ENCODE peak calls at places on chromosomes 16 and 17, in nine cellular contexts. One of them, this sample, is unnamed.

GRCh38 chr17:43020789-43021738 is 1.1 kb downstream of the VAT1 start:
- DNase-seq in KG1: no peak
- DNase-seq in NCI-H524: no peak
- DNase-seq in CD8-positive, alpha-beta T cell: peak; percentile 56
- DNase-seq in MG63: peak; percentile 95
- DNase-seq in NCI-H2081: peak; percentile 51
- DNase-seq in effector CD8-positive, alpha-beta T cell: peak; percentile 17
- DNase-seq in T-helper 9 cell: peak; percentile 27
- DNase-seq in T-helper 1 cell: peak; percentile 22
- DNase-seq in this sample: no peak

GRCh38 chr16:89707695-89708094 is 6.2 kb upstream of the SPATA2L start:
- DNase-seq in KG1: no peak
- DNase-seq in NCI-H524: no peak
- DNase-seq in CD8-positive, alpha-beta T cell: no peak
- DNase-seq in MG63: no peak
- DNase-seq in NCI-H2081: no peak
- DNase-seq in effector CD8-positive, alpha-beta T cell: no peak
- DNase-seq in T-helper 9 cell: no peak
- DNase-seq in T-helper 1 cell: no peak
- DNase-seq in this sample: no peak

GRCh38 chr16:2025878-2026460 is 733 bp upstream of the NHERF2 start:
- DNase-seq in KG1: no peak
- DNase-seq in NCI-H524: no peak
- DNase-seq in CD8-positive, alpha-beta T cell: no peak
- DNase-seq in MG63: no peak
- DNase-seq in NCI-H2081: no peak
- DNase-seq in effector CD8-positive, alpha-beta T cell: no peak
- DNase-seq in T-helper 9 cell: no peak
- DNase-seq in T-helper 1 cell: no peak
- DNase-seq in this sample: no peak

GRCh38 chr17:3678095-3678820 is 9.6 kb downstream of the EMC6 start:
- DNase-seq in KG1: no peak
- DNase-seq in NCI-H524: no peak
- DNase-seq in CD8-positive, alpha-beta T cell: no peak
- DNase-seq in MG63: peak; percentile 32
- DNase-seq in NCI-H2081: no peak
- DNase-seq in effector CD8-positive, alpha-beta T cell: no peak
- DNase-seq in T-helper 9 cell: no peak
- DNase-seq in T-helper 1 cell: no peak
- DNase-seq in this sample: no peak

GRCh38 chr16:27335349-27336052 is 21.7 kb downstream of the IL4R start:
- DNase-seq in KG1: no peak
- DNase-seq in NCI-H524: no peak
- DNase-seq in CD8-positive, alpha-beta T cell: no peak
- DNase-seq in MG63: no peak
- DNase-seq in NCI-H2081: no peak
- DNase-seq in effector CD8-positive, alpha-beta T cell: no peak
- DNase-seq in T-helper 9 cell: no peak
- DNase-seq in T-helper 1 cell: no peak
- DNase-seq in this sample: no peak

GRCh38 chr17:2406903-2407790 is 6.3 kb upstream of the MNT start:
- DNase-seq in KG1: no peak
- DNase-seq in NCI-H524: no peak
- DNase-seq in CD8-positive, alpha-beta T cell: no peak
- DNase-seq in MG63: peak; percentile 82
- DNase-seq in NCI-H2081: no peak
- DNase-seq in effector CD8-positive, alpha-beta T cell: no peak
- DNase-seq in T-helper 9 cell: no peak
- DNase-seq in T-helper 1 cell: no peak
- DNase-seq in this sample: no peak

GRCh38 chr17:6914711-6915110 is 81.1 kb upstream of the ALOX12 start:
- DNase-seq in KG1: no peak
- DNase-seq in NCI-H524: no peak
- DNase-seq in CD8-positive, alpha-beta T cell: no peak
- DNase-seq in MG63: peak; percentile 5
- DNase-seq in NCI-H2081: no peak
- DNase-seq in effector CD8-positive, alpha-beta T cell: no peak
- DNase-seq in T-helper 9 cell: no peak
- DNase-seq in T-helper 1 cell: no peak
- DNase-seq in this sample: no peak

GRCh38 chr17:83067718-83068261 is 11.6 kb upstream of the METRNL start:
- DNase-seq in KG1: no peak
- DNase-seq in NCI-H524: no peak
- DNase-seq in CD8-positive, alpha-beta T cell: no peak
- DNase-seq in MG63: no peak
- DNase-seq in NCI-H2081: no peak
- DNase-seq in effector CD8-positive, alpha-beta T cell: no peak
- DNase-seq in T-helper 9 cell: no peak
- DNase-seq in T-helper 1 cell: no peak
- DNase-seq in this sample: no peak

GRCh38 chr17:55451203-55451641 is 29.6 kb upstream of the MMD start:
- DNase-seq in KG1: no peak
- DNase-seq in NCI-H524: no peak
- DNase-seq in CD8-positive, alpha-beta T cell: no peak
- DNase-seq in MG63: no peak
- DNase-seq in NCI-H2081: no peak
- DNase-seq in effector CD8-positive, alpha-beta T cell: no peak
- DNase-seq in T-helper 9 cell: no peak
- DNase-seq in T-helper 1 cell: no peak
- DNase-seq in this sample: no peak

GRCh38 chr17:72590382-72590781 is 469.6 kb downstream of the SOX9 start:
- DNase-seq in KG1: no peak
- DNase-seq in NCI-H524: no peak
- DNase-seq in CD8-positive, alpha-beta T cell: no peak
- DNase-seq in MG63: peak; percentile 49
- DNase-seq in NCI-H2081: peak; percentile 30
- DNase-seq in effector CD8-positive, alpha-beta T cell: no peak
- DNase-seq in T-helper 9 cell: no peak
- DNase-seq in T-helper 1 cell: no peak
- DNase-seq in this sample: no peak

GRCh38 chr16:17448640-17449638 is 21.8 kb downstream of the XYLT1 start:
- DNase-seq in KG1: no peak
- DNase-seq in NCI-H524: no peak
- DNase-seq in CD8-positive, alpha-beta T cell: peak; percentile 60
- DNase-seq in MG63: no peak
- DNase-seq in NCI-H2081: no peak
- DNase-seq in effector CD8-positive, alpha-beta T cell: no peak
- DNase-seq in T-helper 9 cell: peak; percentile 5
- DNase-seq in T-helper 1 cell: no peak
- DNase-seq in this sample: no peak

GRCh38 chr16:28010671-28011070 is 52.8 kb downstream of the GSG1L start:
- DNase-seq in KG1: no peak
- DNase-seq in NCI-H524: no peak
- DNase-seq in CD8-positive, alpha-beta T cell: no peak
- DNase-seq in MG63: peak; percentile 74
- DNase-seq in NCI-H2081: no peak
- DNase-seq in effector CD8-positive, alpha-beta T cell: no peak
- DNase-seq in T-helper 9 cell: no peak
- DNase-seq in T-helper 1 cell: no peak
- DNase-seq in this sample: no peak

GRCh38 chr16:11133344-11133921 is 122.6 kb downstream of the SOCS1 start:
- DNase-seq in KG1: no peak
- DNase-seq in NCI-H524: no peak
- DNase-seq in CD8-positive, alpha-beta T cell: no peak
- DNase-seq in MG63: peak; percentile 92
- DNase-seq in NCI-H2081: no peak
- DNase-seq in effector CD8-positive, alpha-beta T cell: no peak
- DNase-seq in T-helper 9 cell: no peak
- DNase-seq in T-helper 1 cell: no peak
- DNase-seq in this sample: no peak

GRCh38 chr16:2032285-2033056 is 5.8 kb downstream of the NHERF2 start:
- DNase-seq in KG1: no peak
- DNase-seq in NCI-H524: no peak
- DNase-seq in CD8-positive, alpha-beta T cell: no peak
- DNase-seq in MG63: no peak
- DNase-seq in NCI-H2081: no peak
- DNase-seq in effector CD8-positive, alpha-beta T cell: no peak
- DNase-seq in T-helper 9 cell: no peak
- DNase-seq in T-helper 1 cell: no peak
- DNase-seq in this sample: no peak

GRCh38 chr16:15966420-15967222 is 17.2 kb downstream of the ABCC1 start:
- DNase-seq in KG1: no peak
- DNase-seq in NCI-H524: no peak
- DNase-seq in CD8-positive, alpha-beta T cell: no peak
- DNase-seq in MG63: peak; percentile 88
- DNase-seq in NCI-H2081: no peak
- DNase-seq in effector CD8-positive, alpha-beta T cell: no peak
- DNase-seq in T-helper 9 cell: no peak
- DNase-seq in T-helper 1 cell: no peak
- DNase-seq in this sample: no peak

GRCh38 chr16:16014329-16015224 is 65.2 kb downstream of the ABCC1 start:
- DNase-seq in KG1: no peak
- DNase-seq in NCI-H524: no peak
- DNase-seq in CD8-positive, alpha-beta T cell: no peak
- DNase-seq in MG63: peak; percentile 25
- DNase-seq in NCI-H2081: peak; percentile 20
- DNase-seq in effector CD8-positive, alpha-beta T cell: no peak
- DNase-seq in T-helper 9 cell: no peak
- DNase-seq in T-helper 1 cell: no peak
- DNase-seq in this sample: peak; percentile 4

GRCh38 chr16:9761870-9762269 is 420.4 kb downstream of the GRIN2A start:
- DNase-seq in KG1: no peak
- DNase-seq in NCI-H524: no peak
- DNase-seq in CD8-positive, alpha-beta T cell: no peak
- DNase-seq in MG63: no peak
- DNase-seq in NCI-H2081: no peak
- DNase-seq in effector CD8-positive, alpha-beta T cell: no peak
- DNase-seq in T-helper 9 cell: no peak
- DNase-seq in T-helper 1 cell: no peak
- DNase-seq in this sample: no peak

GRCh38 chr17:81097943-81098308 is 63.0 kb downstream of the BAIAP2 start:
- DNase-seq in KG1: no peak
- DNase-seq in NCI-H524: no peak
- DNase-seq in CD8-positive, alpha-beta T cell: no peak
- DNase-seq in MG63: peak; percentile 28
- DNase-seq in NCI-H2081: no peak
- DNase-seq in effector CD8-positive, alpha-beta T cell: no peak
- DNase-seq in T-helper 9 cell: no peak
- DNase-seq in T-helper 1 cell: no peak
- DNase-seq in this sample: no peak

GRCh38 chr16:25109643-25110042 is 1.9 kb upstream of the LCMT1 start:
- DNase-seq in KG1: no peak
- DNase-seq in NCI-H524: no peak
- DNase-seq in CD8-positive, alpha-beta T cell: no peak
- DNase-seq in MG63: peak; percentile 93
- DNase-seq in NCI-H2081: no peak
- DNase-seq in effector CD8-positive, alpha-beta T cell: no peak
- DNase-seq in T-helper 9 cell: no peak
- DNase-seq in T-helper 1 cell: no peak
- DNase-seq in this sample: no peak

GRCh38 chr17:39236981-39237441 is 11.3 kb upstream of the STAC2 start:
- DNase-seq in KG1: no peak
- DNase-seq in NCI-H524: no peak
- DNase-seq in CD8-positive, alpha-beta T cell: no peak
- DNase-seq in MG63: no peak
- DNase-seq in NCI-H2081: peak; percentile 92
- DNase-seq in effector CD8-positive, alpha-beta T cell: no peak
- DNase-seq in T-helper 9 cell: no peak
- DNase-seq in T-helper 1 cell: no peak
- DNase-seq in this sample: no peak

GRCh38 chr17:2694381-2695242 is 17.0 kb downstream of the CLUH start:
- DNase-seq in KG1: no peak
- DNase-seq in NCI-H524: no peak
- DNase-seq in CD8-positive, alpha-beta T cell: peak; percentile 34
- DNase-seq in MG63: no peak
- DNase-seq in NCI-H2081: no peak
- DNase-seq in effector CD8-positive, alpha-beta T cell: no peak
- DNase-seq in T-helper 9 cell: no peak
- DNase-seq in T-helper 1 cell: no peak
- DNase-seq in this sample: no peak

GRCh38 chr17:52157603-52158449 is 688 bp downstream of the CA10 start:
- DNase-seq in KG1: no peak
- DNase-seq in NCI-H524: no peak
- DNase-seq in CD8-positive, alpha-beta T cell: no peak
- DNase-seq in MG63: no peak
- DNase-seq in NCI-H2081: no peak
- DNase-seq in effector CD8-positive, alpha-beta T cell: no peak
- DNase-seq in T-helper 9 cell: no peak
- DNase-seq in T-helper 1 cell: no peak
- DNase-seq in this sample: no peak

GRCh38 chr16:85733155-85733838 is 17.6 kb downstream of the C16orf74 start:
- DNase-seq in KG1: no peak
- DNase-seq in NCI-H524: no peak
- DNase-seq in CD8-positive, alpha-beta T cell: no peak
- DNase-seq in MG63: no peak
- DNase-seq in NCI-H2081: no peak
- DNase-seq in effector CD8-positive, alpha-beta T cell: no peak
- DNase-seq in T-helper 9 cell: no peak
- DNase-seq in T-helper 1 cell: no peak
- DNase-seq in this sample: no peak

GRCh38 chr17:70187383-70187782 is 18.1 kb downstream of the KCNJ2 start:
- DNase-seq in KG1: no peak
- DNase-seq in NCI-H524: no peak
- DNase-seq in CD8-positive, alpha-beta T cell: no peak
- DNase-seq in MG63: no peak
- DNase-seq in NCI-H2081: no peak
- DNase-seq in effector CD8-positive, alpha-beta T cell: no peak
- DNase-seq in T-helper 9 cell: no peak
- DNase-seq in T-helper 1 cell: no peak
- DNase-seq in this sample: no peak

GRCh38 chr16:60945225-60945624 is 1091.0 kb downstream of the CDH8 start:
- DNase-seq in KG1: no peak
- DNase-seq in NCI-H524: no peak
- DNase-seq in CD8-positive, alpha-beta T cell: no peak
- DNase-seq in MG63: peak; percentile 10
- DNase-seq in NCI-H2081: no peak
- DNase-seq in effector CD8-positive, alpha-beta T cell: no peak
- DNase-seq in T-helper 9 cell: no peak
- DNase-seq in T-helper 1 cell: no peak
- DNase-seq in this sample: no peak